ENCODE peak calls at places on chromosomes 6 and 20, in six cellular contexts. I, K, M, R, L and J are unnamed samples.

GRCh38 chr6:118801257-118801656 is 92.7 kb upstream of the ASF1A start:
- DNase-seq in M (no peak), L (no peak), R (no peak), I (no peak), K (no peak), J (no peak)

GRCh38 chr20:57033994-57034393 is 232.4 kb downstream of the BMP7 start:
- DNase-seq in L (no peak), K (no peak), R (no peak), I (no peak), M (no peak), J (no peak)

GRCh38 chr20:57211949-57212889 is 54.2 kb downstream of the BMP7 start:
- DNase-seq in M (peak), K (peak), I (no peak), R (peak), L (peak), J (peak)

GRCh38 chr6:127938701-127939100 is 37.8 kb upstream of the THEMIS start:
- DNase-seq in I (peak), M (no peak), R (peak), K (peak), L (no peak), J (no peak)

GRCh38 chr6:26286168-26286854 is 78.7 kb upstream of the BTN3A2 start:
- DNase-seq in R (peak), M (peak), K (no peak), L (peak), I (no peak), J (peak)

GRCh38 chr6:106197441-106197840 is 111.3 kb downstream of the PRDM1 start:
- DNase-seq in I (no peak), K (no peak), M (no peak), L (no peak), R (no peak), J (no peak)

GRCh38 chr6:128395596-128395995 is 124.8 kb downstream of the PTPRK start:
- DNase-seq in K (no peak), I (no peak), R (no peak), L (no peak), M (no peak), J (no peak)

GRCh38 chr6:109793793-109794192 is 102.7 kb downstream of the FIG4 start:
- DNase-seq in I (peak), L (no peak), M (no peak), K (peak), R (peak), J (peak)

GRCh38 chr6:169722362-169723199 is 1.7 kb downstream of the PHF10 start:
- DNase-seq in M (peak), L (peak), R (peak), I (peak), K (no peak), J (no peak)

GRCh38 chr6:28789553-28790083 is 134.2 kb downstream of the TRIM27 start:
- DNase-seq in M (no peak), K (no peak), I (peak), L (no peak), R (peak), J (no peak)

GRCh38 chr20:23161968-23162696 is 76.0 kb upstream of the CD93 start:
- DNase-seq in K (no peak), L (peak), M (no peak), I (peak), R (peak), J (peak)

GRCh38 chr20:64233725-64234124 is 21.8 kb upstream of the PCMTD2 start:
- DNase-seq in K (no peak), M (no peak), R (no peak), I (no peak), L (peak), J (no peak)

GRCh38 chr6:98124176-98124575 is 710.2 kb upstream of the POU3F2 start:
- DNase-seq in K (no peak), L (no peak), M (no peak), I (no peak), R (no peak), J (no peak)

DNA sequence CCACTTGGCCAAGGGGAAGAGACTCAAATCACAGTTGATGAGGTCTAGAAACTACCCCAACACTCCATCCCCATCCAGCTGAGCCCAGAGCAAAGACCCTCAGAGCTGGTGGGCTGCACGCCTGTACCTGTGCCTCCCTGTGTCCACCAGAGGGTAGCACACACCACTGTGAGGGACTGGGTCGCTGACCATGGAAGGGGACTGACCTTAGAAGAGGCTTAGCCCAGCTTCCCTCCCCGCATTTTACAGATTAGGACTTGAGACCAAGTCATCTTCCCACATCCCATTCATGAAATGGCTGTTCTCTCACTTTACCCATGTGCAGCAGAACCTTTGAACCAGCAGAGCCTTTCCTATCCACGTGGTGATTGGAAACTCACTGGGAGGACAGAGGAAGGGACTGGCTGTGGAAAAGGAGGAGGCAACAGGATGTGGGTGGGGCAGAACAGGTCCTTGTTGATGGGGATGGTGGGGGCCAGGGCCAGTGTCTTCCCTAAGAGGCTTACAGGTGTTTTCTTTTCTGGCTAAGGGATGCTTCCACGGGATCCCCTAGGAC is 44.3 kb downstream of the CPXM1 start:
- DNase-seq in L (no peak), M (peak), I (peak), K (no peak), R (peak), J (no peak)
- TF ChIP-seq CTCF in L (peak), M (peak), I (peak), K (peak), R (peak), J (no peak)

GRCh38 chr6:34025851-34026250 is 120.0 kb downstream of the GRM4 start:
- DNase-seq in I (no peak), M (no peak), L (no peak), K (no peak), R (no peak), J (no peak)

GRCh38 chr6:34027939-34028441 is 117.9 kb downstream of the GRM4 start:
- DNase-seq in L (no peak), M (no peak), K (no peak), I (no peak), R (no peak), J (no peak)

GRCh38 chr6:34022873-34023255 is 123.0 kb downstream of the GRM4 start:
- DNase-seq in M (no peak), I (no peak), K (no peak), R (no peak), L (no peak), J (no peak)

GRCh38 chr6:34027445-34027936 is 118.4 kb downstream of the GRM4 start:
- DNase-seq in M (peak), L (peak), K (no peak), R (peak), I (peak), J (no peak)

DNA sequence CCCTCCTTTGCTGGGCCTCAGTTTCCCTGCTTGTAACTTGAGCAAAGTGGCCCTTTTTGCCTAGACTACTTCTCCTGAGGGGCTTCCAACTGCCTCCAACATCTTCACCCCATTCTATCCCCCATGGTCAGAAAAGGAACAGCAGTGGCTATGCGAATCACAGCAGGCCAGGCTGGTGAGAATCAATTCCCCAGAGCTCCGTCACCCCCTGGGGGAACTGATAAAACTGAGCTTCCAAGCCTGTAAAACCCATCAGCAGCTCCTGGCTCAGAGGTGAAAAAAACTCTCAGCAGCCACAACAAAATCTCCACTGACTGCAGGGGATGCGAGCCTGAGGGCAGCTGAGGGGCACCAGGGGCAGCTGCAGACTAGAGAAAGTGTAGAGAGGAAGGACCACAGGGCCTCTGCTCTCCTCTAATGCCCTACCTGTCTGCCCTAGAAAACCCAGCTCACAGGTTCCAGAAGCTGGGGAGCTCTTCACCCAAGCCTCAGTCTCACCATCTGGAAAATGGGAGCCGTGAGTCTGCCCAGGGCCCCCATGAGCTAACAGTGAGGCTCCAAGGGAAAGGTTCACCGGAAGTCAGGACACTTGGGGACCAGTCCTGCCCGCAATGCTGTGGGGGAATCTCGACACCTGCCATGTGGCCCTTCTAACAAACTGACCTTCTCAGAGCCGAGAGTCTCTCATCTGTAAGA is 120.6 kb downstream of the GRM4 start:
- DNase-seq in L (no peak), R (peak), K (no peak), I (no peak), M (no peak), J (no peak)
- TF ChIP-seq CTCF in L (no peak), R (no peak), K (no peak), I (no peak), M (no peak), J (no peak)

GRCh38 chr6:4625557-4625956 is 150.6 kb upstream of the CDYL start:
- DNase-seq in K (no peak), L (no peak), M (no peak), R (no peak), I (no peak), J (no peak)
- TF ChIP-seq CTCF in K (no peak), L (no peak), M (no peak), R (no peak), I (no peak), J (no peak)

DNA sequence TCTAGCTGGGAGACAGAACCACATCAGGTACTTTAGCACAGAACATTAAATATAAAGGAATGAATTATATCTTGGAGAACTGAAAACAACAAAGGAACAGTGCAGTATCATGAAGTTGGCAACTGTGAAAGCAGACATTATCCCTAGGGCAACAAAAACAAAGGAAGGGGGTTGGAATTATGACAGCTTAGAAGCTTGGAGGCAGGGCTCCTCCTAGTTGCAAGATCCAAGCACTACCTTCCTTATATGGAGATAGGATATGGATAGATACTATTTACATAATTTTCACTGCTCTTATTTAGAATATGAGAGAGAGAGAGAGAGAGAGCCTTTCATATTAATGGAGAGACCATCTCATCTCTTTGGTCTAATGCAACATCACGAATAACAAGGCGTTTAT is 27.0 kb downstream of the TMEM14A start:
- DNase-seq in K (no peak), L (no peak), R (peak), I (no peak), M (no peak), J (no peak)
- TF ChIP-seq CTCF in K (no peak), L (no peak), R (peak), I (no peak), M (no peak), J (no peak)

DNA sequence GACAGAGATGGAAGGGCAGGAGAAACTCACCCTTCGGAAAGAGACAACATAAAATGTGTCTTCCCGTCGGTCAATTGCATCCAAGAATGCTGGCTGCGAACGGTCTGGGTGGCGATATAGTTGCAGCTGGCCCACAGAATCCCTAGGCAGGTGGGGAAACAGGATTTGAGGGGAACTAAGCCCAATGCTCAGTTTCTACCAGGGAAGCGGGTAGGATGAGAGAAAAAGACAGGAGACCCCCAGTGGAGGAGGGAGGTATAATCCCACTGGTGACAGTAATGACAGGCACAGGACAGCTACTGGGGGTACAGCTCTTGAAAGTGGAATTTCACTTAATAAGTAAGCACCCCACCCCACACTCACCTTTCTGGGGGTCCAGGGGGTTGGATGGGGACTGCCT is 7.5 kb upstream of the TNXB start:
- DNase-seq in M (peak), K (no peak), I (no peak), L (no peak), R (no peak), J (no peak)
- TF ChIP-seq CTCF in M (peak), K (peak), I (peak), L (peak), R (peak), J (no peak)